ENCODE peak calls at places on chromosomes 7 and 10, in ten cellular contexts. S is prostate gland, A is H1, G is GM12878, V is stomach, I is transverse colon, L is HCT116, D is HepG2, F is upper lobe of left lung, C is esophagus muscularis mucosa. O is an unnamed sample.

GRCh38 chr10:58588673-58589265 is 76.1 kb downstream of the BICC1 start:
- DNase-seq in I (no peak), L (no peak), F (no peak), C (no peak), S (no peak), D (no peak), A (no peak), G (no peak), V (no peak), O (no peak)

GRCh38 chr10:18625906-18626305 is 25.5 kb downstream of the NSUN6 start:
- DNase-seq in L (no peak), F (no peak), C (no peak), V (no peak), G (no peak), S (no peak), I (no peak), D (no peak), A (no peak), O (no peak)

GRCh38 chr10:14653271-14654161 is 121.2 kb downstream of the FAM107B start:
- DNase-seq in A (no peak), I (no peak), V (peak), L (no peak), D (no peak), F (peak), S (peak), G (no peak), C (no peak), O (no peak)

GRCh38 chr10:111821876-111822275 is 361.7 kb downstream of the GPAM start:
- DNase-seq in G (no peak), F (no peak), L (no peak), D (no peak), V (no peak), S (no peak), A (no peak), C (peak), I (no peak), O (no peak)

GRCh38 chr10:59290448-59290847 is 71.9 kb downstream of the FAM13C start:
- DNase-seq in I (no peak), A (no peak), V (no peak), F (no peak), S (no peak), D (peak), G (no peak), C (no peak), L (no peak), O (no peak)

GRCh38 chr7:119197872-119198527 is 973.5 kb downstream of the ANKRD7 start:
- DNase-seq in I (no peak), V (peak), A (peak), G (peak), F (peak), D (peak), L (peak), S (peak), C (no peak), O (no peak)

GRCh38 chr7:27846388-27846787 is 106.4 kb downstream of the TAX1BP1 start:
- DNase-seq in C (no peak), A (no peak), D (no peak), S (no peak), L (no peak), I (no peak), F (no peak), V (no peak), G (no peak), O (no peak)

GRCh38 chr10:109968954-109969644 is 38.7 kb upstream of the ADD3 start:
- DNase-seq in F (no peak), I (peak), S (no peak), G (no peak), V (peak), C (no peak), A (no peak), D (no peak), L (no peak), O (no peak)

GRCh38 chr10:97385565-97385964 is 15.6 kb downstream of the RRP12 start:
- DNase-seq in A (no peak), V (no peak), C (no peak), S (no peak), I (no peak), F (no peak), G (no peak), L (no peak), D (no peak), O (no peak)

GRCh38 chr10:69769395-69769989 is 32.2 kb upstream of the COL13A1 start:
- DNase-seq in L (peak), D (no peak), F (no peak), A (peak), V (no peak), I (peak), S (no peak), C (no peak), G (no peak), O (no peak)

GRCh38 chr7:102028206-102028826 is 210.9 kb downstream of the CUX1 start:
- DNase-seq in L (no peak), F (no peak), C (no peak), S (no peak), A (no peak), D (no peak), V (no peak), I (no peak), G (no peak), O (peak)

GRCh38 chr10:3781458-3782098 is 3.4 kb downstream of the KLF6 start:
- DNase-seq in S (no peak), I (peak), F (peak), A (no peak), L (no peak), D (no peak), C (no peak), V (peak), G (no peak), O (peak)

GRCh38 chr10:69697006-69697405 is 67.0 kb downstream of the FAM241B start:
- DNase-seq in I (no peak), V (no peak), G (no peak), C (no peak), A (no peak), L (no peak), F (no peak), S (no peak), D (no peak), O (no peak)

GRCh38 chr7:142376356-142376997 is 118.6 kb upstream of the PRSS58 start:
- DNase-seq in C (no peak), G (no peak), V (no peak), F (no peak), L (no peak), I (no peak), D (no peak), S (no peak), A (no peak), O (no peak)

GRCh38 chr10:44864637-44865288 is 46.4 kb upstream of the TMEM72 start:
- DNase-seq in L (peak), A (peak), G (peak), I (peak), C (peak), S (peak), V (peak), F (peak), D (peak), O (peak)

GRCh38 chr10:27741173-27742091 is 4.2 kb downstream of the MKX start:
- DNase-seq in D (no peak), C (no peak), V (no peak), F (peak), L (no peak), G (no peak), A (no peak), S (no peak), I (peak), O (peak)

GRCh38 chr10:98478430-98479222 is 31.9 kb upstream of the HPS1 start:
- DNase-seq in A (no peak), C (no peak), F (no peak), L (no peak), S (no peak), G (no peak), D (no peak), I (no peak), V (no peak), O (no peak)

GRCh38 chr10:78806805-78807221 is 262.0 kb upstream of the ZMIZ1 start:
- DNase-seq in C (no peak), G (no peak), I (no peak), D (no peak), A (no peak), L (no peak), S (no peak), V (no peak), F (no peak), O (no peak)

GRCh38 chr7:97846945-97847344 is 25.3 kb downstream of the ASNS start:
- DNase-seq in A (no peak), D (peak), F (no peak), C (no peak), V (no peak), L (no peak), I (no peak), S (no peak), G (no peak), O (no peak)

GRCh38 chr10:66649626-66650025 is 276.2 kb upstream of the LRRTM3 start:
- DNase-seq in I (no peak), D (no peak), A (no peak), F (no peak), L (no peak), C (no peak), S (no peak), G (no peak), V (no peak), O (no peak)

GRCh38 chr7:40437936-40438634 is 303.3 kb downstream of the SUGCT start:
- DNase-seq in I (no peak), D (no peak), G (no peak), C (no peak), V (no peak), F (no peak), S (no peak), A (no peak), L (no peak), O (no peak)

GRCh38 chr10:79331709-79332108 is 15.6 kb upstream of the PPIF start:
- DNase-seq in S (no peak), F (peak), C (no peak), I (no peak), V (no peak), L (no peak), D (no peak), A (no peak), G (peak), O (peak)

GRCh38 chr7:106064836-106065559 is 47.1 kb downstream of the SYPL1 start:
- DNase-seq in V (peak), C (peak), F (peak), S (peak), I (peak), L (peak), D (peak), G (no peak), A (no peak), O (peak)

GRCh38 chr10:59830601-59831259 is 75.6 kb downstream of the CCDC6 start:
- DNase-seq in C (no peak), G (no peak), I (peak), A (peak), S (peak), V (peak), D (peak), F (no peak), L (peak), O (no peak)

GRCh38 chr7:149375234-149376008 is 85.4 kb downstream of the ZNF777 start:
- DNase-seq in C (no peak), S (no peak), A (no peak), F (no peak), D (no peak), V (no peak), G (no peak), L (no peak), I (no peak), O (no peak)

GRCh38 chr7:117212969-117213877 is 109.6 kb downstream of the WNT2 start:
- DNase-seq in I (peak), G (peak), S (peak), D (peak), A (peak), C (no peak), F (peak), V (peak), L (peak), O (no peak)

GRCh38 chr10:114437456-114438292 is 33.4 kb upstream of the AFAP1L2 start:
- DNase-seq in L (no peak), V (no peak), S (no peak), I (no peak), C (no peak), F (no peak), A (no peak), G (no peak), D (peak), O (no peak)

GRCh38 chr7:136114966-136115762 is 138.0 kb upstream of the MTPN start:
- DNase-seq in S (no peak), V (peak), F (no peak), L (peak), A (peak), I (peak), D (peak), C (no peak), G (no peak), O (peak)

GRCh38 chr7:97422046-97422445 is 304.5 kb downstream of the SDHAF3 start:
- DNase-seq in I (no peak), D (no peak), S (no peak), A (no peak), C (no peak), V (no peak), G (no peak), L (no peak), F (no peak), O (no peak)

GRCh38 chr10:122850705-122851640 is 5.3 kb upstream of the CUZD1 start:
- DNase-seq in L (no peak), A (no peak), D (no peak), V (no peak), S (no peak), G (no peak), F (no peak), I (no peak), C (no peak), O (no peak)

GRCh38 chr7:453597-454306 is 65.9 kb downstream of the PDGFA start:
- DNase-seq in G (no peak), I (no peak), S (no peak), C (no peak), F (no peak), D (no peak), A (no peak), V (no peak), L (no peak), O (peak)

GRCh38 chr7:94003446-94004023 is 620 bp downstream of the BET1 start:
- DNase-seq in A (no peak), I (no peak), D (peak), S (no peak), L (no peak), F (no peak), G (no peak), C (no peak), V (no peak), O (no peak)

GRCh38 chr10:131345691-131346090 is 34.2 kb upstream of the TCERG1L start:
- DNase-seq in V (no peak), A (no peak), G (no peak), F (no peak), C (peak), L (no peak), D (no peak), S (no peak), I (no peak), O (no peak)

GRCh38 chr7:80699030-80699638 is 60.7 kb downstream of the CD36 start:
- DNase-seq in V (no peak), C (no peak), D (peak), S (no peak), A (no peak), I (no peak), L (peak), F (no peak), G (no peak), O (no peak)

DNA sequence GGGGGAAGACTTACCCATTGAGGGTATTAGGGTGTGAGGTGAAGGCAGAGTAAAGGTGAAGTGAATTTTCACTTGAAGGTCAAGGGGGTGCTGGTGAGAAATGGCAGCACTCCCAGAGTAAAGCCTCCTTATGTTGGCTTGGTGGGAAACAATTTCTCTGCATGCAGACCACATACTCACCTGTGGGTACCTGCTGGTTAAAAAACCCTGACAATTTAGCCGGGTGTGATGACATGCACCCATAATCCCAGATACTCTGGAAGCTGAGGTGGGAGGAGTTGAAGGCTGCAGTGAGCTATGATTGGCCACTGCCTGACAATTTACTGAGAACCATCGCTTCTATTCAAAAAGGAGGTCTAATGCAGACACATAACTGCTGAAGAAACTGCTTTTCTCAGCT is 5.5 kb downstream of the DNAJB9 start:
- DNase-seq in I (no peak), L (no peak), S (no peak), D (no peak), A (no peak), G (no peak), V (no peak), C (no peak), F (no peak), O (no peak)
- TF ChIP-seq POLR2AphosphoS5 in I (no peak), L (no peak), S (no peak), D (no peak), A (no peak), G (peak), V (no peak), C (no peak), F (no peak), O (no peak)

GRCh38 chr7:77459311-77459726 is 43.2 kb upstream of the GSAP start:
- DNase-seq in D (peak), F (no peak), V (no peak), I (no peak), C (no peak), A (no peak), G (no peak), S (no peak), L (no peak), O (no peak)
- TF ChIP-seq CTCF in D (no peak), F (no peak), V (no peak), I (no peak), C (no peak), A (no peak), G (no peak), S (no peak), L (no peak), O (no peak)

DNA sequence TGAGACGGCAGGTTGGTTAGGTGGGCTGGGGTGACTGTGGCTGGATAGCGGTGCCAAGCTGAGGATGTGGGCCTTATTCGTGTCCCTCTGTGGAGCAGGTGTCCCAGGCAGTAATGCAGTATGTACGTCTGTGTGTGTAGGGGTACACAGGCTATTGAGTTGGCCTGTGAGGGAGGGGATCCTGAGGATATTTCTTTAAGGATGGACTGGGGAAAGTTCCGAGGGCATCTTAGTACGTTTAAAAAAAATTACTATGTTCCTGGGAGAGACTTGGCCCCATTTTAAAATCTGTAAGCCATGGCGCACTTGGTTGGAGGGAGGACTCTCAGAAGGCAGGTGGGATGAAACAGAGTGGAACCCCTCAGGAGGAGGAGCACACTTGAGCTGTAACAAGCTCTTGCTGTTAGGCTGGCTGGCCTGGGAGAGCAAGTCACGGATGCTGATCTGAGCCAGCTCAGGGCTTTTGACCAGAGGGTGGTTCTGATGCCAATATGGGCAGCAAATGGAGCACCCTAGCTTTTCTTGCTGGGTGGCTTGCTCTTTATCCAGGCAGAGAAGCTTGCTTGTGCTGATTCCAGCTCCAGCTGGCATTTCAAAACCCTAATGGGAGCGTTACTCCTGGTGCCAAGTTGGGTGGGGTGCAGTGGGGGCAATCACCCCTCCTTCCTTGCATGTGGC is 765 bp downstream of the WBP1L start:
- DNase-seq in V (peak), A (no peak), C (no peak), I (no peak), G (no peak), L (no peak), D (no peak), S (no peak), F (peak), O (no peak)
- TF ChIP-seq POLR2A in V (no peak), A (no peak), C (no peak), I (no peak), G (peak), L (no peak), D (no peak), S (no peak), F (no peak), O (no peak)

DNA sequence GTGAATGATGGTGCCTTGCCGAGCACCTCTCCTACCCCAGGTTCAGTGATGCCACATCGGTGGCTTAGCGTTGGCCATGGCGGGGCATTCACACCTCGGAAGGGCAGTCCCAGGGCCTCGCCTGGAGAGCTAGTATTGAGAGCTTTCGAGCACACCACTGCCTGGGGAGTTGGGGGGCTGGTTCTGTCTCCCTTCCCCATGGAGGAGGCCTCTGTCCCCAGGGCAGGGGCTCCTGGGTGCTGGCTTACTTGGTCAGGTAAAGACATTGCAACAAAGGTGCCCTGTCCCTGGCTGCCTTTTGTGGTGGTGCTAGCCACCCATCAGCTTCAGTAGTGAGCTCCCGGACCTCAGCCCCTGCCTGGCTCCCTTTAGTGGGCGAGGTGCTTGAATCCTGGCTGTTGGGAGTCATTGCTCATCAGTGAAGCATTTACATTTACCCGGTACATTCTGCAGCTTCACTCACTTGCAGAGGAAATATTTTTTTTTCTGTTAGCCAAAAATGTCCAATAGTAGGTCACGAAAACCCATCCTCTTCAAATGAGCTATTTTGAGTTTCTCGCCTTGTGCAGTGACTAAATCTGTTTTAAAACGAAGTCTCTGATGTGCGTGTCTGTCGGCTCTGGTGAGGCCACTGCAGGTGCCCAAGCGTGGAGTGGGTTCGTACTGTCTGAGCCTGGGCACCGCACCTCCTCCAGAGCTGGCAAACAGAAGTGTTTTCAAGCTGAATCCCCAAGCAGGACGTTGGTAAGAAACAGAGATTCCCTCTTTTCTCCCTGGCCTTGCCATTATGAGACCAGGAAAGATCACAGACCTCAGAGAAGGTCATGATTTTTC is 95.5 kb downstream of the INPP5A start:
- DNase-seq in D (no peak), L (no peak), I (no peak), G (no peak), A (no peak), C (no peak), F (peak), V (no peak), S (no peak), O (peak)
- TF ChIP-seq POLR2AphosphoS5 in D (no peak), L (no peak), I (no peak), G (no peak), A (no peak), C (peak), F (no peak), V (no peak), S (no peak), O (no peak)